ENCODE peak calls at places on chromosomes 11 and 22, in five cellular contexts. F, Y, H, L and N are unnamed samples.

GRCh38 chr22:36443198-36443770 is 38.2 kb downstream of the TXN2 start:
- DNase-seq in F (no peak), Y (peak), H (no peak), L (peak), N (no peak)

GRCh38 chr11:25733777-25734176 is 598.2 kb upstream of the ANO3 start:
- DNase-seq in F (no peak), Y (no peak), H (no peak), L (peak), N (no peak)

GRCh38 chr11:134728186-134728585 is 316.1 kb upstream of the B3GAT1 start:
- DNase-seq in F (no peak), Y (no peak), H (no peak), L (no peak), N (no peak)

GRCh38 chr11:108112059-108112458 is 9.3 kb upstream of the ACAT1 start:
- DNase-seq in F (no peak), Y (no peak), H (no peak), L (peak), N (no peak)

GRCh38 chr11:76206327-76207081 is at the start of gene WNT11:
- DNase-seq in F (no peak), Y (peak), H (peak), L (peak), N (no peak)

GRCh38 chr22:42169055-42169469 is 38.5 kb upstream of the CYP2D6 start:
- DNase-seq in F (peak), Y (peak), H (peak), L (peak), N (peak)

GRCh38 chr11:64716471-64717267 is 6.3 kb downstream of the NRXN2 start:
- DNase-seq in F (no peak), Y (no peak), H (no peak), L (no peak), N (no peak)

GRCh38 chr11:85663080-85663729 is 1.7 kb downstream of the CREBZF start:
- DNase-seq in F (no peak), Y (no peak), H (no peak), L (peak), N (peak)

GRCh38 chr11:108927791-108928545 is 263.1 kb downstream of the DDX10 start:
- DNase-seq in F (no peak), Y (no peak), H (no peak), L (no peak), N (no peak)

GRCh38 chr11:119916568-119916967 is 187.6 kb upstream of the NECTIN1 start:
- DNase-seq in F (no peak), Y (no peak), H (no peak), L (no peak), N (no peak)

GRCh38 chr22:43796567-43796966 is 15.5 kb downstream of the EFCAB6 start:
- DNase-seq in F (peak), Y (no peak), H (peak), L (peak), N (no peak)

GRCh38 chr11:114972105-114972504 is 293.8 kb downstream of the NXPE2 start:
- DNase-seq in F (no peak), Y (no peak), H (no peak), L (no peak), N (no peak)

GRCh38 chr11:76119779-76120178 is 86.5 kb downstream of the WNT11 start:
- DNase-seq in F (no peak), Y (no peak), H (no peak), L (no peak), N (no peak)

GRCh38 chr22:23240639-23241389 is 60.5 kb downstream of the BCR start:
- DNase-seq in F (no peak), Y (peak), H (peak), L (no peak), N (no peak)

GRCh38 chr22:25564979-25565677 is 653 bp downstream of the GRK3 start:
- DNase-seq in F (no peak), Y (peak), H (peak), L (no peak), N (no peak)

GRCh38 chr11:119156496-119156895 is 7.6 kb downstream of the ABCG4 start:
- DNase-seq in F (no peak), Y (no peak), H (no peak), L (no peak), N (no peak)

GRCh38 chr11:44065851-44066731 is at the start of gene ACCS:
- DNase-seq in F (peak), Y (peak), H (peak), L (peak), N (peak)

GRCh38 chr11:36034572-36035331 is 90.9 kb downstream of the LDLRAD3 start:
- DNase-seq in F (no peak), Y (no peak), H (peak), L (peak), N (no peak)

GRCh38 chr11:36033082-36033751 is 89.4 kb downstream of the LDLRAD3 start:
- DNase-seq in F (no peak), Y (peak), H (no peak), L (no peak), N (no peak)

GRCh38 chr11:36035999-36036398 is 92.1 kb downstream of the LDLRAD3 start:
- DNase-seq in F (no peak), Y (no peak), H (no peak), L (no peak), N (no peak)

GRCh38 chr11:36035454-36035853 is 91.6 kb downstream of the LDLRAD3 start:
- DNase-seq in F (no peak), Y (no peak), H (no peak), L (no peak), N (no peak)

GRCh38 chr11:36033936-36034335 is 90.1 kb downstream of the LDLRAD3 start:
- DNase-seq in F (no peak), Y (no peak), H (no peak), L (no peak), N (no peak)
- H3K4me3 ChIP-seq in F (no peak), Y (no peak), H (no peak), L (no peak), N (no peak)

GRCh38 chr11:102046841-102047240 is 396 bp upstream of the CFAP300 start:
- DNase-seq in F (no peak), Y (no peak), H (no peak), L (no peak), N (no peak)
- H3K4me3 ChIP-seq in F (no peak), Y (no peak), H (peak), L (peak), N (peak)

DNA sequence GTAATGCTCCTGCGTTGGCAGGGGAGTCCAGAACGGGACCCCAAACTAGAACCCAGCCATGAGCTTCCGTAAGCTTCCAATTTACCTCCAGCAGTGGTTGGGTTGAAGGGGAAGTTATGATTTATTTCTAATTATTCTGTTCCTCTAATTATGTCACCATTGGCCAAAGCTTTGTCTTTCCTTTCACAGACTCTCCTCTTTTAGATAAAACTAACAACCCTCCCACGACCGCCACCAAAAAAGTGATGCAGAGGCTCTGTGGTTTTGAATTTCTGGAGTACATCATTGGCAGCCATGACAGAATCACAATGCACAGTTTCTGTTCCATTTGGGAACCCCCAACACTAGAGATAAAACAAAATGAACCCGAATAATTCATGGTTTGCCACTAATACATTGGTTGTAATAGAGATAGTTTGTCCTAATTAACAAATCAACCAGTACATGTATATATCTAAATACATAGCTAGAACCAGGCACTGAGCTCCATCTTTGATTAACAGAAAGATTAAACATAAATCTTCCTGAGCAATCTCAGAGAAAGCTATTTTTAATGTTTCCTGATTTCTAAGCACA is 64.3 kb downstream of the ETS1 start:
- DNase-seq in F (no peak), Y (no peak), H (no peak), L (no peak), N (no peak)
- H3K4me3 ChIP-seq in F (peak), Y (peak), H (peak), L (peak), N (peak)

DNA sequence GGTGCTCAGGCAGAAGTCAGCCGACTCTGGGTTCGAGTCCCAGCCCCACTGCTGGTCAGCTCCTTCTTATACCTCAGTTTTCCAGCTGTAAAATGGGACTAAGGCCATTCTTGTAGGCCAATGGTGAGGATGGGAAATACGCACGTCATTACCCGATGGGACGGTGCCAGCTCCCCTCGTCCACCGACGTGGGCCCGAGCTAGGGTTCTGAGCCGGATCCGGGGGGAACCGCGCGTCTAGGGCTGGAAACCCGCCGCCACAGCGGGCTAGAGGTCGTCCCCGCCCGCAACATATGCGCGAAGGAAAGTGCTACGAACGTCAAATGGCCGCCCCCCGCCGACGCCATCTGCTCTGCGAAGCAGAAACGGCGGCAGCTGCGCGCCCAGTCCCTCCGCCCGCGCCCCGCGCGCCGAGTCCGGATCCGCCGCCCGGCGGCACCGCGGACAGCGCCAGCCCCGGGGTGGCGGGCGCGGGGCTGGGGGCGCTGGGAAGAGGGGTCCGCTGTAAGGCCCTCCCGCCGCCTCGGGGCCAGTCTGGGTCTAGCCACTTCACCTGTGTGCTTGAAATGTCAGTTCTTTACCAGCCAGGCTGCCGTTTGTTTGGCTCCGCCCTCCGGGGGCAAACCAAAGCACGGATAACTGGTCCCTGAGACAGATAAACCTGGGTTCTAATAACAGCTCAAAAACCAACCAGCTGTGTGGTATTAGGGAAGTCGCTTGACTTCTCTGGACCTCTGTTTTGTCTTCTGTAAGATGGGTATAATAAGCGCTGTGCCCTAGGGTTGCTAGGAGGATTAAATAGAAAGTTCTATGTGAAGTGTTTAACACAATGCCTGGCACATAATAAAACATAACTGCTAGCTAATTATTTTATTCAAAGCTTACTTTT is 103.5 kb upstream of the RCN1 start:
- DNase-seq in F (no peak), Y (no peak), H (no peak), L (no peak), N (no peak)
- H3K4me3 ChIP-seq in F (no peak), Y (no peak), H (no peak), L (no peak), N (no peak)